ENCODE peak calls at places on chromosomes 12 and 14, in five cellular contexts. A is GM23248; T is fibroblast of lung; K is naive thymus-derived CD4-positive, alpha-beta T cell; U is AG04450. Q is an unnamed sample.

GRCh38 chr12:67892289-67892688 is 97.0 kb upstream of the IFNG-AS1 start:
- DNase-seq in T (no peak), K (no peak), A (no peak), U (no peak), Q (no peak)

GRCh38 chr12:42756841-42757661 is 167.5 kb upstream of the PRICKLE1 start:
- DNase-seq in U (peak), A (peak), K (no peak), T (peak), Q (no peak)

GRCh38 chr12:53207042-53207441 is at the start of gene ITGB7:
- DNase-seq in A (no peak), T (no peak), K (peak), U (no peak), Q (no peak)

GRCh38 chr14:92473947-92474535 is 39.5 kb upstream of the RIN3 start:
- DNase-seq in U (no peak), K (no peak), T (peak), A (peak), Q (no peak)

GRCh38 chr12:12800406-12801180 is 12.6 kb upstream of the DDX47 start:
- DNase-seq in K (no peak), A (peak), U (peak), T (peak), Q (no peak)

GRCh38 chr12:31860401-31860800 is 98.8 kb upstream of the RESF1 start:
- DNase-seq in T (no peak), U (no peak), K (no peak), A (no peak), Q (no peak)

GRCh38 chr14:35821546-35822411 is 4.4 kb upstream of the BRMS1L start:
- DNase-seq in T (peak), A (peak), K (no peak), U (no peak), Q (peak)

GRCh38 chr12:44511289-44511688 is 364.8 kb downstream of the NELL2 start:
- DNase-seq in U (no peak), T (no peak), K (no peak), A (no peak), Q (no peak)

GRCh38 chr12:116065561-116065960 is 211.9 kb downstream of the MED13L start:
- DNase-seq in T (no peak), U (no peak), K (no peak), A (peak), Q (no peak)

GRCh38 chr14:54488646-54489317 is at the start of gene GMFB:
- DNase-seq in U (peak), T (peak), K (peak), A (peak), Q (peak)

GRCh38 chr12:76957306-76957705 is 78.5 kb upstream of the CSRP2 start:
- DNase-seq in U (no peak), K (no peak), T (no peak), A (no peak), Q (peak)

GRCh38 chr14:103392106-103392505 is 6.9 kb downstream of the MARK3 start:
- DNase-seq in T (no peak), K (no peak), U (no peak), A (no peak), Q (no peak)

GRCh38 chr12:101536069-101536674 is 58.6 kb upstream of the MYBPC1 start:
- DNase-seq in K (no peak), T (no peak), A (no peak), U (no peak), Q (no peak)

GRCh38 chr14:68308695-68309094 is 484.2 kb downstream of the ZFP36L1 start:
- DNase-seq in A (peak), U (no peak), T (no peak), K (no peak), Q (no peak)

GRCh38 chr12:103955811-103956514 is 9.7 kb upstream of the TDG start:
- DNase-seq in A (peak), K (no peak), T (peak), U (no peak), Q (no peak)
- H3K27ac ChIP-seq in A (peak), K (peak), T (peak), U (peak), Q (peak)

DNA sequence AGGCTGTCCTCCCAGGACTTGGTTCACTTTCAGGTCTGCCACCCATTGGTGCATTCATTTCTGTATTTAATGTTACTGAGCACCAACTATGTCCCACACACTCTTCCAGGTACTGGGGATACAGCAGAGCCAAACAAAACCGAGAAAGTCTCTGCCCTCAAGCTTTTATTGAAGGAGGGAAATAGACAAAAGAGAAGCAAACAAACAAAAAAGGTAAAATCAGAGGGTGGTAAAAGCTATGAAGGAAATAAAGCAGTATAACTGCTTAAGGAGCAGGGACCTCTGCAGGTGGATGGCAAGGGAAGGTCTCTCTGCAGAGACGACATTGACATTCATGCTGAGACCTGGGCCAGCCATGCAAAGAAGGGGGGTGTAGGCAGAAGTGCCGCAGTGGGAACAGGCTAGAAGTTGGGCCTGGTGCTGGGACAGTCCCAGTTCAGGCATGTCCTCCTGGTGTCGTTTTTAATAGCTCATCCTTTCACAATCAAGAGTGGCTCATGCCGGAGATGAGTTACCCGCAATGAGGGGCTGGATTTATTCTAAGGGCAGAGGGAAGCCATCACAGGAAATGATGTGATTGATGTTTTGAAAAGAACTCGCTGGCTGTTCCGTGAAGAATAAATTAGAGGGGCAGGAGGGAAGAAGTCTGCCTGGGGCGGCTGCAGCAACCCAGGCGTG is 72.8 kb downstream of the IRF2BPL start:
- DNase-seq in U (no peak), A (peak), T (peak), K (peak), Q (peak)
- H3K27ac ChIP-seq in U (peak), A (peak), T (peak), K (peak), Q (peak)

DNA sequence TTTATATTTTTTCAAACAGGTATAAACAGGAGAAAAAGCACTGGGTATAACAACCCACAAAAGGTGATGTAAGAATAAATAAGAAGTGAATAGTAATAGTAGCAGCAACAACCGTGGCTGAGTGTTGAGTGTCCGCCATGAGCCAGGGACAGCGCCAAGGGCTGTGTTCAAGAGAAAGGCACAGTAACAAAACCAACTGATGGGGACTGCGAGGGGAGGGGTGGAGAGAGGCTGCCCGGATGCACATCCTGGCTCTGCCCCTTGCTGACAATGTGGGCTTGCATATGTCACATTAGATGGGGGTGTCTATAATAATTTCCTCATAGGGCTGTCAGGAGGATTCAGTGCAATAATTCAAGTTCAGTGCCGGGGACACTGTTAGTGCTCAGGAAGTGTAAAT is 912.4 kb downstream of the VRK1 start:
- DNase-seq in K (peak), T (no peak), A (no peak), U (no peak), Q (no peak)
- H3K27ac ChIP-seq in K (peak), T (no peak), A (no peak), U (no peak), Q (no peak)

GRCh38 chr12:57626111-57626928 is 6.7 kb downstream of the B4GALNT1 start:
- DNase-seq in T (no peak), U (no peak), K (no peak), A (no peak), Q (no peak)

GRCh38 chr12:57626929-57627445 is 6.0 kb downstream of the B4GALNT1 start:
- DNase-seq in A (no peak), T (no peak), K (no peak), U (no peak), Q (no peak)

GRCh38 chr12:57627504-57628279 is 5.3 kb downstream of the B4GALNT1 start:
- DNase-seq in T (no peak), K (no peak), U (no peak), A (no peak), Q (no peak)

GRCh38 chr12:57629897-57630471 is 3.0 kb downstream of the B4GALNT1 start:
- DNase-seq in T (no peak), A (no peak), U (no peak), K (no peak), Q (no peak)

DNA sequence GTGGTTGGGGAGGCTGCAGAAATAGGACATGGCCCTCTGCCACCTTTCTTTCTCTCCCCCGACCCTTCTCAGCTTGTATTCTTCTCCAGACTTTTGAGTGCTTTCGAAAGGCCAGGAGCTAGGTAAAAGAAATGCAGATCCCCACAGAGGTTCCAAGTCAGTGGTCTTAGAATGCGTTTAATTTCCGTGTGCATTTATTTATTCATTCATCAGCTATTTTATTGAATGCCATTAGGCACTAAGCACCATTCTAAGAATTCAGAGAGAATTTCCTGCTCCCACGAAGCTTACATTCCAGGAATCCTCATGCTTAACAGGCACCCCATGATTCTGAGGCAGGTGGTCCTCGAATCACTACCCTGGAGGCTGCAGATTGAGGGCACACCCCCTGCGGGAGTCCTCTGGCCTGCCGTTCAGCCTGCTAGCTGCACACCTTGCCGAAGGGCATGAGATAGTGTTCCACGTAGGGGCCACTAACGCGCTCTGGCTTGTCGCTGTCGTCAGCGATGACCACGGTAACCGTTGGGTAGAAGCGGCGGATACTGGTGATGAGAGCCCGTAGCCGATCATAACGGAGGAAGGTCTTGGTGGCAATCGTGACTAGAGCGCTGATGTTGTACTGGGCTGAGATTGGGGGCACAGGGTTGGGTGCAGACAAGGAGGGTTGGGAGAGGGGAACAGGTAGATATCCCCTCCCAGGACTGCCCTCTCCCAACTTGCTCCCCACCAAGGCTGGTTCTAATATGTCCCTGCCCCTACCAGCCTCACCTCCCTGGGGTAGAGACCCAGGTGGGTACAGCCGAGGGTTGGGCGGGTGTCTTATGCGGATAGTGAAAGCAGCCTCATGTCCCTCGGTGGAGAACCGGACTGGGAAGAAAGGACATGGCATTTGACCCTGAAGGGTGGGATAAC is 4.5 kb downstream of the B4GALNT1 start:
- DNase-seq in T (no peak), K (no peak), A (no peak), U (no peak), Q (no peak)
- H3K27ac ChIP-seq in T (no peak), K (no peak), A (no peak), U (no peak), Q (no peak)

DNA sequence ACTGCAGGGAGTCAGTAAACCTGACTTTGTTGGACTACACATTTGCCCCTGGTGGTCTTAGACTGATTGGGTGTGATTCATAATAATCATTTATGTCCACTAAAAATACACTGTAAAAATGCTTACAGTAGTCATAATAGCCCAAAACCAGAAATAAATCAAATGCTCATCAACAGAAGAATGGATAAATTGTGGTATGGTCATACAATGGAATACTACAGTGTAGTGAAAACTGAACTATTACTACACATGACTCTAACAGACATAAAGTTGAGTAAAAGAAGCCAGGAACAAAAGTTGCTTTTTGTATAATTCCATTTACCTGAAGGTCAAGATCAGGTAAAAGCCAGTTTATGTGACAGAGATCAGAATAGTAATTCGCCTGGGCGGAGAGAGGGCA is 57.2 kb upstream of the CDKL1 start:
- DNase-seq in T (no peak), U (no peak), A (no peak), K (no peak), Q (no peak)
- H3K27ac ChIP-seq in T (peak), U (no peak), A (peak), K (no peak), Q (no peak)

DNA sequence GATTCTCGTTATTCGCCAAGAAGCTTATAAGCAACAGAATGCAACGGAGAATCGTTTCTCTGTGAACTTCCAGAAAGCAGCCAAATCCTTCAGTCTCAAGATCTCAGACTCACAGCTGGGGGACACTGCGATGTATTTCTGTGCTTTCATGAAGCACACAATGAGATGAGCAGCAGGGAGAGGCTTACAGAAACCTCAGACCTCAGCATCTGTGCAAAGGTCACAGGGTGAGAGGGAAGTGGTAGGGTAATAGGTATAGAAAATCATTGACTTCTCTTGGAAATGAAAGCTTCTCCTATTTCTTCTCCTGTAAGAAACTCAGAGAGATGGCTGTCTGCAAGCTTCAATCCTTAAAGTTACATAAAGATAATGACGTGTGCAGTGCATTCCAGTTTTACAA is 316.6 kb downstream of the DAD1 start:
- DNase-seq in A (no peak), T (no peak), K (no peak), U (no peak), Q (no peak)
- H3K27ac ChIP-seq in A (no peak), T (no peak), K (no peak), U (no peak), Q (no peak)

DNA sequence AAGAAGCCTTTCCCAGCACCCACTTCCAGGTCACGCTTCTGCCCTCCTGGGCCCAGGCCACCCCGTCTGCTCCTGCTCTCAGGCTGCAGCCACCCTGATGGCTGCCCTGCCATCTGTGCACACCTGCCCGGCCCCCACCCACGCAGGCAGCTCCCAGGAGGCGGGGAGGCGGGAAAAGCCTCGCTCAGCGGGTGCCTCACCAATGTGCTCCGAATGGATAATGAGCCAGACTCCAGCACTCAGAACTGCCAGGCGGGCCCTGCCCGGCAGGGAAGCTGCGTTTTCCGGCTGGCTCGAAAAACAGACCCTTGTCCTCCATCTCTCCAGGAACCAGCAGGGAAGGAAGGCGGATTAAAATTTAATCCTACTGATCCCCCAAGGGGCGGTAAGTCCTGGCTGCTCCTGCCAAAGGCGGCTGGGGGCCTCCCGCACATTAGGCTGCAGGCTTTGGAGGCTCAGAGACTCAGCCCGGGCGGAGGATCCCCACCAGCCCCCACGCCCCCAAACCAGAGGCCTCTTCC is 104.0 kb downstream of the NCOR2 start:
- DNase-seq in A (no peak), K (no peak), T (no peak), U (no peak), Q (peak)
- H3K27ac ChIP-seq in A (no peak), K (no peak), T (no peak), U (no peak), Q (peak)

Q was measured in A673.